ENCODE peak calls at places on chromosome 2, in seven cellular contexts. N is T-helper 1 cell; B is SJSA1; K is fibroblast of the aortic adventitia; I is astrocyte of the spinal cord; P is activated CD4-positive, alpha-beta T cell treated with anti-CD3 and anti-CD28 coated beads, Interleukin-2, amount 50 U/mL, for 48 hours; D is GM04503. Z is an unnamed sample.

GRCh38 chr2:120175000-120175581 is 48.1 kb downstream of the TMEM185B start:
- DNase-seq in N (no peak), B (peak), K (peak), I (peak), P (no peak), D (peak), Z (peak)

GRCh38 chr2:22855761-22856184 is 529.2 kb upstream of the KLHL29 start:
- DNase-seq in N (no peak), B (no peak), K (no peak), I (no peak), P (no peak), D (no peak), Z (no peak)

GRCh38 chr2:43266692-43267091 is 40.3 kb upstream of the ZFP36L2 start:
- DNase-seq in N (no peak), B (peak), K (no peak), I (no peak), P (no peak), D (no peak), Z (no peak)

GRCh38 chr2:16187517-16187887 is 247.2 kb downstream of the MYCN start:
- DNase-seq in N (no peak), B (no peak), K (no peak), I (no peak), P (no peak), D (no peak), Z (no peak)

GRCh38 chr2:190065839-190066238 is 3.3 kb upstream of the MSTN start:
- DNase-seq in N (no peak), B (no peak), K (no peak), I (no peak), P (no peak), D (no peak), Z (no peak)

GRCh38 chr2:207746131-207746530 is 23.6 kb downstream of the FZD5 start:
- DNase-seq in N (no peak), B (peak), K (peak), I (peak), P (peak), D (no peak), Z (peak)

GRCh38 chr2:18749912-18750526 is 160.7 kb upstream of the NT5C1B start:
- DNase-seq in N (no peak), B (peak), K (peak), I (peak), P (peak), D (no peak), Z (peak)

GRCh38 chr2:60959501-60959900 is 58.0 kb upstream of the PEX13 start:
- DNase-seq in N (no peak), B (no peak), K (no peak), I (no peak), P (no peak), D (no peak), Z (no peak)

GRCh38 chr2:39875182-39875913 is 96.3 kb upstream of the THUMPD2 start:
- DNase-seq in N (no peak), B (peak), K (peak), I (peak), P (no peak), D (peak), Z (no peak)

GRCh38 chr2:134411279-134411827 is 157.5 kb downstream of the MGAT5 start:
- DNase-seq in N (no peak), B (no peak), K (no peak), I (no peak), P (no peak), D (no peak), Z (no peak)

GRCh38 chr2:20745924-20746555 is 76.9 kb downstream of the LDAH start:
- DNase-seq in N (no peak), B (no peak), K (no peak), I (no peak), P (no peak), D (no peak), Z (no peak)

GRCh38 chr2:234953116-234954031 is 1.6 kb downstream of the SH3BP4 start:
- DNase-seq in N (no peak), B (peak), K (peak), I (no peak), P (no peak), D (no peak), Z (no peak)

GRCh38 chr2:180203972-180204371 is 196.9 kb upstream of the CWC22 start:
- DNase-seq in N (no peak), B (no peak), K (peak), I (peak), P (no peak), D (no peak), Z (no peak)

GRCh38 chr2:11248-11941 is 34.9 kb downstream of the FAM110C start:
- DNase-seq in N (peak), B (peak), K (no peak), I (peak), P (peak), D (no peak), Z (peak)

GRCh38 chr2:193584522-193584938 is 1389.8 kb upstream of the TMEFF2 start:
- DNase-seq in N (no peak), B (no peak), K (peak), I (peak), P (no peak), D (peak), Z (no peak)

GRCh38 chr2:203328735-203329549 is 748 bp downstream of the ABI2 start:
- DNase-seq in N (peak), B (peak), K (peak), I (peak), P (peak), D (no peak), Z (peak)

GRCh38 chr2:163142618-163143017 is 304.1 kb upstream of the KCNH7 start:
- DNase-seq in N (no peak), B (no peak), K (no peak), I (no peak), P (no peak), D (no peak), Z (no peak)

GRCh38 chr2:170313636-170314348 is 135.8 kb downstream of the MYO3B start:
- DNase-seq in N (no peak), B (no peak), K (no peak), I (peak), P (no peak), D (no peak), Z (no peak)

GRCh38 chr2:2540406-2540805 is 209.3 kb upstream of the MYT1L start:
- DNase-seq in N (no peak), B (no peak), K (no peak), I (no peak), P (no peak), D (no peak), Z (no peak)

GRCh38 chr2:11533278-11534077 is at the start of gene GREB1:
- DNase-seq in N (no peak), B (no peak), K (peak), I (no peak), P (no peak), D (no peak), Z (no peak)

Z was measured in stimulated activated naive CD8-positive, alpha-beta T cell treated with anti-CD3 and anti-CD28 coated beads, Interleukin-15, amount 100 ng/mL, for 72 hours.